ENCODE peak calls at places on chromosomes 3 and 15, in six cellular contexts. Z is kidney tubule cell, L is A172, R is GM23248, C is PC-9, I is NCI-H1436. G is an unnamed sample.

GRCh38 chr3:126872701-126873100 is 110.2 kb upstream of the PLXNA1 start:
- DNase-seq in L (no peak), C (no peak), I (no peak), R (no peak), Z (no peak), G (no peak)

GRCh38 chr3:107892960-107893359 is 197.9 kb downstream of the CD47 start:
- DNase-seq in L (no peak), C (no peak), I (no peak), Z (no peak), R (peak), G (no peak)

GRCh38 chr3:106628407-106628806 is 748.8 kb upstream of the CCDC54 start:
- DNase-seq in I (no peak), Z (peak), C (no peak), R (peak), L (no peak), G (no peak)

GRCh38 chr15:40595219-40595618 is 1.2 kb downstream of the KNL1 start:
- DNase-seq in C (no peak), I (no peak), R (peak), L (no peak), Z (peak), G (no peak)

GRCh38 chr15:43872416-43873020 is 45.7 kb downstream of the WDR76 start:
- DNase-seq in C (peak), L (peak), R (peak), I (peak), Z (peak), G (peak)

GRCh38 chr15:48963524-48964113 is at the start of gene SHC4:
- DNase-seq in C (peak), L (peak), Z (peak), I (peak), R (peak), G (peak)

GRCh38 chr15:66748320-66748779 is 46.3 kb downstream of the SMAD6 start:
- DNase-seq in R (peak), L (peak), I (no peak), Z (peak), C (no peak), G (no peak)

GRCh38 chr3:191372122-191372521 is 41.8 kb upstream of the UTS2B start:
- DNase-seq in C (no peak), I (no peak), L (no peak), R (no peak), Z (no peak), G (no peak)

GRCh38 chr15:92322566-92323355 is 70.9 kb upstream of the ST8SIA2 start:
- DNase-seq in Z (no peak), C (no peak), R (no peak), I (no peak), L (no peak), G (no peak)

GRCh38 chr15:39631357-39631756 is 50.5 kb downstream of the THBS1 start:
- DNase-seq in C (no peak), L (peak), I (no peak), Z (no peak), R (peak), G (no peak)

GRCh38 chr3:11457126-11457525 is 184.9 kb downstream of the ATG7 start:
- DNase-seq in I (no peak), L (no peak), Z (no peak), C (no peak), R (no peak), G (no peak)

GRCh38 chr15:100201376-100202280 is 140.1 kb downstream of the ADAMTS17 start:
- DNase-seq in L (no peak), I (no peak), R (no peak), C (no peak), Z (no peak), G (peak)

GRCh38 chr3:138374573-138375134 is 26.3 kb downstream of the MRAS start:
- DNase-seq in C (no peak), R (no peak), L (no peak), I (no peak), Z (no peak), G (no peak)

GRCh38 chr3:129263161-129263910 is 13.9 kb downstream of the COPG1 start:
- DNase-seq in R (no peak), L (no peak), I (no peak), C (no peak), Z (no peak), G (no peak)

GRCh38 chr3:11168881-11169805 is 14.8 kb downstream of the HRH1 start:
- DNase-seq in R (no peak), I (no peak), Z (no peak), C (no peak), L (peak), G (peak)

GRCh38 chr3:53089511-53089910 is 40.7 kb downstream of the RFT1 start:
- DNase-seq in I (no peak), Z (no peak), R (no peak), L (no peak), C (no peak), G (no peak)

GRCh38 chr15:57692709-57693108 is 13.8 kb upstream of the POLR2M start:
- DNase-seq in I (no peak), R (peak), C (no peak), Z (no peak), L (peak), G (no peak)